ENCODE peak calls at places on chromosome 11, in six cellular contexts. S is OCI-LY7, N is PC-3, V is H9, W is osteoblast, I is PC-9. X is an unnamed sample. For H4K20me1 and H3K79me2, the result is how much of the 10 kb centered on the place peaks cover.

GRCh38 chr11:45847908-45848316 is 637 bp downstream of the CRY2 start:
- DNase-seq in V (peak), S (peak), W (peak), N (peak), I (peak), X (peak)

GRCh38 chr11:77467993-77468392 is 5.9 kb downstream of the PAK1 start:
- DNase-seq in N (no peak), V (no peak), S (no peak), W (no peak), I (no peak), X (no peak)

GRCh38 chr11:119195680-119196079 is 10.4 kb downstream of the NHERF4 start:
- DNase-seq in N (peak), I (peak), W (peak), S (no peak), V (peak), X (peak)

GRCh38 chr11:129694966-129695365 is 120.7 kb upstream of the TMEM45B start:
- DNase-seq in N (peak), W (peak), V (no peak), S (no peak), I (no peak), X (peak)

GRCh38 chr11:63536669-63537292 is at the start of gene PLAAT4:
- DNase-seq in W (peak), S (no peak), I (peak), V (no peak), N (peak), X (peak)

GRCh38 chr11:106496677-106497076 is 419.2 kb downstream of the AASDHPPT start:
- DNase-seq in V (no peak), W (no peak), S (no peak), N (peak), I (no peak), X (peak)

GRCh38 chr11:65315204-65315865 is 669 bp downstream of the CDC42EP2 start:
- DNase-seq in N (peak), S (peak), V (peak), I (peak), W (peak), X (peak)

GRCh38 chr11:4862447-4863236 is 13.6 kb upstream of the OR51S1 start:
- DNase-seq in I (no peak), V (peak), W (no peak), N (no peak), S (no peak), X (no peak)

GRCh38 chr11:46181843-46182424 is 60.7 kb upstream of the PHF21A start:
- DNase-seq in I (no peak), N (no peak), V (no peak), W (no peak), S (no peak), X (no peak)

GRCh38 chr11:110857885-110858555 is 145.8 kb upstream of the ARHGAP20 start:
- DNase-seq in S (no peak), W (no peak), V (no peak), N (peak), I (no peak), X (no peak)

GRCh38 chr11:58629857-58630256 is 7.4 kb downstream of the CNTF start:
- DNase-seq in S (peak), W (peak), N (peak), V (peak), I (no peak), X (peak)

GRCh38 chr11:35174666-35175065 is 35.7 kb downstream of the CD44 start:
- DNase-seq in S (no peak), W (peak), V (no peak), N (peak), I (no peak), X (no peak)
- H4K20me1 ChIP-seq in S (under half), W (under half), V (under half), N (under half), I (under half), X (under half)

GRCh38 chr11:115087791-115088190 is 409.5 kb downstream of the NXPE2 start:
- DNase-seq in N (no peak), V (peak), I (no peak), S (no peak), W (no peak), X (no peak)
- H3K79me2 ChIP-seq in N (under half), V (under half), I (under half), S (under half), W (under half), X (under half)

DNA sequence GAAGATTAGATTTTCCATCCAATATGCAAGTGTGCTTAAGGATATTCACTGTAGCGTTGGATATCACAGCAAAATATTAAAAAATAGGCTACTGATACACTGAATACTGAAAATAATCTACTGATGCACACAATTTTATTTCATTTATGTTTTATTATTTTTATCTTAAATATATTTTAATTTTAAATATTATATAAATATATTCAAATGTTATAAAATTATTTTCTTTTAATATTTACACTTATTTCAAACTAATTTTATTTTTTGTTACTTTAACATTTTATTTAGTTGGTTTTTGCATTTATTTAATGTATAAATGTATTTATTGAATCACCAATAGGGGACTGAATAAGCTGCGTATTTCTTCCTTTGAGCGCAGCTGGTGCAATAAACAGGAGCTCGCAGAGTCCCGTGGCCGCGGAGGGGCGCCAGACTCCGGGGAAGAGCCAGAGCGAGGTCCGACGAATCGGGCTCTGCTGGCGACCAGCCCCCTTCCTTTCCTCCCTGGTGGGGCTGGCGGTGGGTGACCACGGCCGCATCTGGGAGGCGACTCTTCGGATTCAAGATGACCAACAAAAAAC is 12.2 kb downstream of the MMP3 start:
- DNase-seq in V (peak), S (no peak), N (no peak), I (no peak), W (peak), X (no peak)
- TF ChIP-seq CTCF in V (peak), S (no peak), N (no peak), I (no peak), W (peak), X (no peak)

GRCh38 chr11:28767574-28767973 is 659.4 kb downstream of the METTL15 start:
- DNase-seq in V (no peak), I (no peak), W (no peak), S (no peak), N (peak), X (no peak)
- H4K20me1 ChIP-seq in V (under half), I (under half), W (under half), S (under half), N (under half), X (under half)

DNA sequence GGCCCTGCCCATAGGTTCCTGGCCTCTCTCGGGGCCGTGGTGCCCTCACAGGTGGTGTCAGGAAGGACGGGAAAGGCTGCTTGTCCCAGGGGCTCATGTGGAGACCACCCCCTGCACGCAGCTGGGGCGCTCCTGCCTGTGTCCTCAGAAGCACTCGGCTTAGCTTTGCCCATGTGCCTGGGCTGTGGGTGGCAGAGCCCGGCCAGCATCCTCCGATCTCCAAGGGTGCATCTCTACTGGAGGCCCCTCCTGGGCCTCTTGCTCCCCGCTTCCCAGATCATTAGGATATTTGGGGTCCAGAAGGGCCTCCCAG is 8.9 kb upstream of the TSSC4 start:
- DNase-seq in S (no peak), W (no peak), I (no peak), N (no peak), V (no peak), X (no peak)
- H3K79me2 ChIP-seq in S (half or more), W (half or more), I (under half), N (under half), V (under half), X (half or more)

DNA sequence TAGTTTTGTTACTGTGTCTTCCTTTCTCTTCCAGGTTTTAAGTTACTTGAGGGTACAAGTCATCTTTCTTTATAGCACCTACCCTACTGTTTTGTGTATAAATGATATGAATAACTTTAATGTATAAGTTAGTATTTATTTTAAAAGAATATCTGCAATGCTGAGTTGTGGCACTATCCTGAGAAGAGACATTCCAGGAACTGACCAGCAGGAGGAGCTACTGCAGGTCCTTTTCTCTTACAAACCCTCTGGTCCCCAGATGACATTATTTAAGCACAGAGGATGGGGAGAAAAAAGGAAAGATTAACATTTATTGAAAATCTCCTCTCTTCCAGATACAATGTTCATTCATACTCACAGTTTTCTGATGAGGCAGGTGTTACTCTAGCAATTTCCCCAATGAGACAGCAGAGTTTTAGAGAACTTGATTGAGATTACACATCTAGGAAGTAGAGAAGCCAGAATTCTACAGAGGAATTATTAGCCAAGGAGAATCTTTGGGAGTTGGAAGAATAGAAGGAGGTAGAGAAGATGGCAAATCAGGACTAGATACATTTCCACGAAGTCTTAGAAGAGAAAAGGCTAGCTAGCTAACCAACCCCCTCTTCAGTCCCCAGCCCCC is 541.2 kb upstream of the API5 start:
- DNase-seq in V (peak), I (no peak), S (peak), N (peak), W (no peak), X (peak)
- TF ChIP-seq CTCF in V (peak), I (peak), S (peak), N (peak), W (peak), X (peak)

DNA sequence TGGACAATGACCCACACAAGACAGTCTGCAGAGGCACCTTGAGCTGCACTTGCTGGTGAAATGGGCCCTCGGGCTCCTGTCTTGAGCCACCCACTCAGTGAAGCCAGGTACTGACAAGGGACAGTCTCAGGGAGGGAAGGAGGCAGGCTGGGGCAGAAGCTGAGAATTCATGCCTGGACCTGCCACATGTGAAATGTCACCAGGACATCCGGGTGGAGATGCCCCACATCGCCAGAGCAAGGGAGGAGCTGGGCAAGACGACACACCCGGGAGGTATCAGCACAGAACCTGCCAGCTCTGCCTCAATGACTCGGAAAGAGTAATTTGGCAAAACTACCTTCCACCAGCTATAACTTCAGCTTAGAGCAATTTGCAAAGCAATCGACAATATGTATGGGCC is 23.5 kb downstream of the CPT1A start:
- DNase-seq in V (no peak), N (no peak), W (no peak), S (no peak), I (no peak), X (peak)
- H4K20me1 ChIP-seq in V (under half), N (under half), W (under half), S (under half), I (under half), X (under half)

GRCh38 chr11:19116971-19117759 is at the start of gene ZDHHC13:
- DNase-seq in I (peak), N (peak), S (peak), W (peak), V (peak), X (peak)
- H3K79me2 ChIP-seq in I (under half), N (under half), S (under half), W (under half), V (under half), X (under half)